ENCODE peak calls at places on chromosomes 5 and 9, in nine cellular contexts. I, Z, X, M, F, R, N, A and H are unnamed samples.

GRCh38 chr5:143126121-143127019 is 277.1 kb downstream of the NR3C1 start:
- DNase-seq in I (no peak), Z (no peak), X (no peak), M (no peak), F (peak; percentile 30), R (no peak), N (no peak), A (no peak), H (no peak)

GRCh38 chr9:124792976-124793594 is 16.2 kb downstream of the OLFML2A start:
- DNase-seq in I (no peak), Z (no peak), X (no peak), M (no peak), F (peak; percentile 49), R (no peak), N (no peak), A (no peak), H (no peak)

GRCh38 chr5:131394128-131394527 is 130.3 kb downstream of the CDC42SE2 start:
- DNase-seq in I (no peak), Z (no peak), X (no peak), M (no peak), F (peak; percentile 69), R (no peak), N (peak; percentile 54), A (no peak), H (no peak)

GRCh38 chr9:69885474-69885929 is 64.9 kb downstream of the CFAP95 start:
- DNase-seq in I (no peak), Z (no peak), X (peak; percentile 68), M (no peak), F (no peak), R (no peak), N (no peak), A (no peak), H (no peak)

GRCh38 chr5:83492331-83492730 is 20.8 kb downstream of the VCAN start:
- DNase-seq in I (no peak), Z (no peak), X (no peak), M (no peak), F (no peak), R (no peak), N (no peak), A (no peak), H (no peak)

GRCh38 chr9:19173598-19174125 is 46.4 kb upstream of the PLIN2 start:
- DNase-seq in I (no peak), Z (no peak), X (no peak), M (no peak), F (no peak), R (no peak), N (no peak), A (no peak), H (peak; percentile 26)

GRCh38 chr9:34124103-34124502 is 2.4 kb downstream of the DCAF12 start:
- DNase-seq in I (no peak), Z (no peak), X (no peak), M (no peak), F (no peak), R (no peak), N (no peak), A (no peak), H (no peak)

GRCh38 chr5:1755321-1755949 is 44.2 kb downstream of the MRPL36 start:
- DNase-seq in I (no peak), Z (no peak), X (no peak), M (no peak), F (no peak), R (no peak), N (no peak), A (no peak), H (no peak)

GRCh38 chr5:126122942-126123341 is 300.3 kb upstream of the GRAMD2B start:
- DNase-seq in I (no peak), Z (no peak), X (peak; percentile 94), M (no peak), F (no peak), R (no peak), N (no peak), A (no peak), H (no peak)

GRCh38 chr9:88322906-88323566 is 65.2 kb upstream of the SPIN1 start:
- DNase-seq in I (peak; percentile 22), Z (no peak), X (no peak), M (peak; percentile 20), F (peak; percentile 29), R (no peak), N (peak; percentile 56), A (no peak), H (peak; percentile 65)

GRCh38 chr9:73451003-73451402 is 299.3 kb downstream of the ANXA1 start:
- DNase-seq in I (no peak), Z (no peak), X (no peak), M (no peak), F (no peak), R (no peak), N (no peak), A (no peak), H (no peak)

GRCh38 chr5:129945031-129945430 is 40.8 kb downstream of the CHSY3 start:
- DNase-seq in I (no peak), Z (no peak), X (no peak), M (no peak), F (no peak), R (no peak), N (no peak), A (no peak), H (no peak)

GRCh38 chr9:20994486-20994885 is 37.0 kb downstream of the HACD4 start:
- DNase-seq in I (no peak), Z (no peak), X (no peak), M (no peak), F (no peak), R (no peak), N (no peak), A (no peak), H (no peak)

GRCh38 chr9:90801507-90802289 is at the start of gene SYK:
- DNase-seq in I (no peak), Z (no peak), X (peak; percentile 47), M (no peak), F (no peak), R (no peak), N (no peak), A (no peak), H (peak; percentile 87)

GRCh38 chr9:24509850-24510249 is 35.8 kb downstream of the IZUMO3 start:
- DNase-seq in I (no peak), Z (no peak), X (peak; percentile 48), M (no peak), F (no peak), R (no peak), N (no peak), A (no peak), H (no peak)